ENCODE peak calls at places on chromosomes 6 and 20, in four cellular contexts. One of them, this sample, is unnamed.

GRCh38 chr6:40400738-40401137 is 186.4 kb downstream of the LRFN2 start:
- DNase-seq in stimulated activated CD4-positive, alpha-beta T cell treated with anti-CD3 and anti-CD28 coated beads, Interleukin-15, amount 100 ng/mL, for 1 hour: no peak
- DNase-seq in T1000: no peak
- DNase-seq in activated T-helper 1 cell treated with anti-CD3 and anti-CD28 coated beads, Interleukin-12 subunit alpha, Interleukin-12 subunit beta, Interleukin-2, Interleukin-4 antibody, amounts not matched to agents 30 ng/mL and 10 ng/mL and 1 ng/mL, durations not matched to agents 14 hours and 24 hours and 36 hours: no peak
- DNase-seq in this sample: no peak

GRCh38 chr20:58706975-58707681 is 14.5 kb downstream of the NPEPL1 start:
- DNase-seq in activated T-helper 1 cell treated with anti-CD3 and anti-CD28 coated beads, Interleukin-12 subunit alpha, Interleukin-12 subunit beta, Interleukin-2, Interleukin-4 antibody, amounts not matched to agents 30 ng/mL and 10 ng/mL and 1 ng/mL, durations not matched to agents 14 hours and 24 hours and 36 hours: no peak
- DNase-seq in T1000: no peak
- DNase-seq in stimulated activated CD4-positive, alpha-beta T cell treated with anti-CD3 and anti-CD28 coated beads, Interleukin-15, amount 100 ng/mL, for 1 hour: no peak
- DNase-seq in this sample: no peak

GRCh38 chr20:1524004-1524403 is 32.8 kb upstream of the SIRPB2 start:
- DNase-seq in activated T-helper 1 cell treated with anti-CD3 and anti-CD28 coated beads, Interleukin-12 subunit alpha, Interleukin-12 subunit beta, Interleukin-2, Interleukin-4 antibody, amounts not matched to agents 30 ng/mL and 10 ng/mL and 1 ng/mL, durations not matched to agents 14 hours and 24 hours and 36 hours: no peak
- DNase-seq in T1000: no peak
- DNase-seq in stimulated activated CD4-positive, alpha-beta T cell treated with anti-CD3 and anti-CD28 coated beads, Interleukin-15, amount 100 ng/mL, for 1 hour: no peak
- DNase-seq in this sample: no peak

GRCh38 chr20:46683939-46684750 is 5.1 kb downstream of the TP53RK start:
- DNase-seq in stimulated activated CD4-positive, alpha-beta T cell treated with anti-CD3 and anti-CD28 coated beads, Interleukin-15, amount 100 ng/mL, for 1 hour: no peak
- DNase-seq in activated T-helper 1 cell treated with anti-CD3 and anti-CD28 coated beads, Interleukin-12 subunit alpha, Interleukin-12 subunit beta, Interleukin-2, Interleukin-4 antibody, amounts not matched to agents 30 ng/mL and 10 ng/mL and 1 ng/mL, durations not matched to agents 14 hours and 24 hours and 36 hours: no peak
- DNase-seq in T1000: peak; percentile 79
- DNase-seq in this sample: no peak

GRCh38 chr6:45420909-45421699 is 43.4 kb upstream of the SUPT3H start:
- DNase-seq in T1000: no peak
- DNase-seq in activated T-helper 1 cell treated with anti-CD3 and anti-CD28 coated beads, Interleukin-12 subunit alpha, Interleukin-12 subunit beta, Interleukin-2, Interleukin-4 antibody, amounts not matched to agents 30 ng/mL and 10 ng/mL and 1 ng/mL, durations not matched to agents 14 hours and 24 hours and 36 hours: no peak
- DNase-seq in stimulated activated CD4-positive, alpha-beta T cell treated with anti-CD3 and anti-CD28 coated beads, Interleukin-15, amount 100 ng/mL, for 1 hour: no peak
- DNase-seq in this sample: no peak

GRCh38 chr6:27795697-27796494 is 116.3 kb downstream of the OR2B2 start:
- DNase-seq in activated T-helper 1 cell treated with anti-CD3 and anti-CD28 coated beads, Interleukin-12 subunit alpha, Interleukin-12 subunit beta, Interleukin-2, Interleukin-4 antibody, amounts not matched to agents 30 ng/mL and 10 ng/mL and 1 ng/mL, durations not matched to agents 14 hours and 24 hours and 36 hours: peak; percentile 58
- DNase-seq in T1000: peak; percentile 66
- DNase-seq in stimulated activated CD4-positive, alpha-beta T cell treated with anti-CD3 and anti-CD28 coated beads, Interleukin-15, amount 100 ng/mL, for 1 hour: no peak
- DNase-seq in this sample: no peak

GRCh38 chr6:126661646-126662045 is 321.7 kb downstream of the CENPW start:
- DNase-seq in activated T-helper 1 cell treated with anti-CD3 and anti-CD28 coated beads, Interleukin-12 subunit alpha, Interleukin-12 subunit beta, Interleukin-2, Interleukin-4 antibody, amounts not matched to agents 30 ng/mL and 10 ng/mL and 1 ng/mL, durations not matched to agents 14 hours and 24 hours and 36 hours: no peak
- DNase-seq in stimulated activated CD4-positive, alpha-beta T cell treated with anti-CD3 and anti-CD28 coated beads, Interleukin-15, amount 100 ng/mL, for 1 hour: no peak
- DNase-seq in T1000: no peak
- DNase-seq in this sample: no peak

GRCh38 chr6:163839296-163839695 is 424.8 kb downstream of the QKI start:
- DNase-seq in T1000: no peak
- DNase-seq in stimulated activated CD4-positive, alpha-beta T cell treated with anti-CD3 and anti-CD28 coated beads, Interleukin-15, amount 100 ng/mL, for 1 hour: no peak
- DNase-seq in activated T-helper 1 cell treated with anti-CD3 and anti-CD28 coated beads, Interleukin-12 subunit alpha, Interleukin-12 subunit beta, Interleukin-2, Interleukin-4 antibody, amounts not matched to agents 30 ng/mL and 10 ng/mL and 1 ng/mL, durations not matched to agents 14 hours and 24 hours and 36 hours: no peak
- DNase-seq in this sample: no peak

GRCh38 chr20:25275813-25276532 is 28.1 kb downstream of the PYGB start:
- DNase-seq in stimulated activated CD4-positive, alpha-beta T cell treated with anti-CD3 and anti-CD28 coated beads, Interleukin-15, amount 100 ng/mL, for 1 hour: no peak
- DNase-seq in T1000: no peak
- DNase-seq in activated T-helper 1 cell treated with anti-CD3 and anti-CD28 coated beads, Interleukin-12 subunit alpha, Interleukin-12 subunit beta, Interleukin-2, Interleukin-4 antibody, amounts not matched to agents 30 ng/mL and 10 ng/mL and 1 ng/mL, durations not matched to agents 14 hours and 24 hours and 36 hours: no peak
- DNase-seq in this sample: no peak

This sample was measured in central memory CD8-positive, alpha-beta T cell.